ENCODE peak calls at places on chromosomes 7 and 10, in nine cellular contexts. One of them, this sample, is unnamed.

GRCh38 chr7:115911466-115911865 is 119.1 kb downstream of the TFEC start:
- DNase-seq in gastrocnemius medialis: no peak
- DNase-seq in ovary: no peak
- DNase-seq in fibroblast of lung: no peak
- DNase-seq in HCT116: no peak
- DNase-seq in lower lobe of right lung: no peak
- DNase-seq in GM12878: no peak
- DNase-seq in upper lobe of right lung: no peak
- DNase-seq in SK-N-SH: no peak
- DNase-seq in this sample: no peak

GRCh38 chr7:133207687-133208086 is 45.2 kb upstream of the EXOC4 start:
- DNase-seq in SK-N-SH: no peak
- DNase-seq in HCT116: peak; percentile 12
- DNase-seq in lower lobe of right lung: no peak
- DNase-seq in ovary: no peak
- DNase-seq in GM12878: no peak
- DNase-seq in gastrocnemius medialis: no peak
- DNase-seq in fibroblast of lung: no peak
- DNase-seq in upper lobe of right lung: no peak
- DNase-seq in this sample: no peak

GRCh38 chr7:100128602-100128963 is 1.8 kb downstream of the MBLAC1 start:
- DNase-seq in SK-N-SH: no peak
- DNase-seq in GM12878: no peak
- DNase-seq in upper lobe of right lung: no peak
- DNase-seq in gastrocnemius medialis: no peak
- DNase-seq in ovary: no peak
- DNase-seq in fibroblast of lung: no peak
- DNase-seq in lower lobe of right lung: no peak
- DNase-seq in HCT116: no peak
- DNase-seq in this sample: no peak

GRCh38 chr7:50614721-50615518 is 49.7 kb upstream of the DDC start:
- DNase-seq in GM12878: no peak
- DNase-seq in upper lobe of right lung: no peak
- DNase-seq in gastrocnemius medialis: no peak
- DNase-seq in HCT116: no peak
- DNase-seq in lower lobe of right lung: no peak
- DNase-seq in ovary: no peak
- DNase-seq in fibroblast of lung: no peak
- DNase-seq in SK-N-SH: no peak
- DNase-seq in this sample: no peak

GRCh38 chr7:140159487-140159886 is 17.3 kb downstream of the KDM7A start:
- DNase-seq in gastrocnemius medialis: no peak
- DNase-seq in GM12878: no peak
- DNase-seq in fibroblast of lung: peak; percentile 56
- DNase-seq in SK-N-SH: peak; percentile 28
- DNase-seq in ovary: no peak
- DNase-seq in upper lobe of right lung: no peak
- DNase-seq in HCT116: no peak
- DNase-seq in lower lobe of right lung: no peak
- DNase-seq in this sample: no peak

GRCh38 chr7:151167197-151167911 is at the start of gene GBX1:
- DNase-seq in GM12878: no peak
- DNase-seq in upper lobe of right lung: peak; percentile 66
- DNase-seq in SK-N-SH: peak; percentile 85
- DNase-seq in fibroblast of lung: peak; percentile 25
- DNase-seq in ovary: peak; percentile 46
- DNase-seq in gastrocnemius medialis: no peak
- DNase-seq in lower lobe of right lung: peak; percentile 52
- DNase-seq in HCT116: no peak
- DNase-seq in this sample: no peak

GRCh38 chr10:132516771-132517725 is 20.5 kb upstream of the INPP5A start:
- DNase-seq in SK-N-SH: peak; percentile 85
- DNase-seq in gastrocnemius medialis: peak; percentile 97
- DNase-seq in fibroblast of lung: peak; percentile 96
- DNase-seq in ovary: peak; percentile 95
- DNase-seq in GM12878: no peak
- DNase-seq in lower lobe of right lung: peak; percentile 88
- DNase-seq in upper lobe of right lung: peak; percentile 92
- DNase-seq in HCT116: no peak
- DNase-seq in this sample: no peak

GRCh38 chr7:87709258-87709657 is 81.1 kb downstream of the RUNDC3B start:
- DNase-seq in fibroblast of lung: no peak
- DNase-seq in ovary: no peak
- DNase-seq in lower lobe of right lung: no peak
- DNase-seq in SK-N-SH: no peak
- DNase-seq in upper lobe of right lung: no peak
- DNase-seq in HCT116: no peak
- DNase-seq in gastrocnemius medialis: no peak
- DNase-seq in GM12878: no peak
- DNase-seq in this sample: no peak

GRCh38 chr7:28649189-28649588 is 236.9 kb downstream of the CREB5 start:
- DNase-seq in GM12878: no peak
- DNase-seq in ovary: no peak
- DNase-seq in HCT116: no peak
- DNase-seq in fibroblast of lung: no peak
- DNase-seq in SK-N-SH: no peak
- DNase-seq in upper lobe of right lung: no peak
- DNase-seq in lower lobe of right lung: no peak
- DNase-seq in gastrocnemius medialis: no peak
- DNase-seq in this sample: no peak

GRCh38 chr7:39645482-39646407 is 22.4 kb downstream of the RALA start:
- DNase-seq in GM12878: no peak
- DNase-seq in ovary: no peak
- DNase-seq in gastrocnemius medialis: no peak
- DNase-seq in fibroblast of lung: no peak
- DNase-seq in upper lobe of right lung: no peak
- DNase-seq in HCT116: no peak
- DNase-seq in lower lobe of right lung: no peak
- DNase-seq in SK-N-SH: no peak
- DNase-seq in this sample: no peak

GRCh38 chr7:18503068-18503859 is 7.7 kb downstream of the HDAC9 start:
- DNase-seq in GM12878: no peak
- DNase-seq in ovary: no peak
- DNase-seq in gastrocnemius medialis: no peak
- DNase-seq in HCT116: no peak
- DNase-seq in lower lobe of right lung: no peak
- DNase-seq in SK-N-SH: no peak
- DNase-seq in fibroblast of lung: peak; percentile 50
- DNase-seq in upper lobe of right lung: no peak
- DNase-seq in this sample: no peak

GRCh38 chr7:42493436-42494198 is 256.6 kb upstream of the GLI3 start:
- DNase-seq in ovary: peak; percentile 82
- DNase-seq in gastrocnemius medialis: peak; percentile 53
- DNase-seq in HCT116: no peak
- DNase-seq in upper lobe of right lung: peak; percentile 83
- DNase-seq in SK-N-SH: peak; percentile 20
- DNase-seq in fibroblast of lung: peak; percentile 95
- DNase-seq in GM12878: no peak
- DNase-seq in lower lobe of right lung: peak; percentile 67
- DNase-seq in this sample: peak; percentile 49

GRCh38 chr10:19412531-19412930 is 363.9 kb downstream of the MALRD1 start:
- DNase-seq in HCT116: no peak
- DNase-seq in fibroblast of lung: peak; percentile 31
- DNase-seq in GM12878: no peak
- DNase-seq in ovary: no peak
- DNase-seq in gastrocnemius medialis: no peak
- DNase-seq in lower lobe of right lung: no peak
- DNase-seq in upper lobe of right lung: no peak
- DNase-seq in SK-N-SH: peak; percentile 19
- DNase-seq in this sample: no peak

GRCh38 chr10:108586424-108586823 is 1336.9 kb downstream of the XPNPEP1 start:
- DNase-seq in HCT116: no peak
- DNase-seq in ovary: no peak
- DNase-seq in gastrocnemius medialis: no peak
- DNase-seq in lower lobe of right lung: no peak
- DNase-seq in SK-N-SH: no peak
- DNase-seq in upper lobe of right lung: no peak
- DNase-seq in GM12878: no peak
- DNase-seq in fibroblast of lung: no peak
- DNase-seq in this sample: no peak

GRCh38 chr10:93591065-93591808 is 9.8 kb downstream of the RBP4 start:
- DNase-seq in fibroblast of lung: no peak
- DNase-seq in lower lobe of right lung: peak; percentile 58
- DNase-seq in SK-N-SH: no peak
- DNase-seq in gastrocnemius medialis: no peak
- DNase-seq in HCT116: no peak
- DNase-seq in GM12878: no peak
- DNase-seq in upper lobe of right lung: no peak
- DNase-seq in ovary: no peak
- DNase-seq in this sample: no peak

GRCh38 chr10:93595378-93596288 is 5.4 kb downstream of the RBP4 start:
- DNase-seq in lower lobe of right lung: no peak
- DNase-seq in gastrocnemius medialis: no peak
- DNase-seq in ovary: no peak
- DNase-seq in upper lobe of right lung: no peak
- DNase-seq in fibroblast of lung: no peak
- DNase-seq in GM12878: no peak
- DNase-seq in HCT116: no peak
- DNase-seq in SK-N-SH: no peak
- DNase-seq in this sample: no peak

GRCh38 chr10:93594518-93594917 is 6.5 kb downstream of the RBP4 start:
- DNase-seq in gastrocnemius medialis: no peak
- DNase-seq in lower lobe of right lung: no peak
- DNase-seq in HCT116: no peak
- DNase-seq in fibroblast of lung: no peak
- DNase-seq in GM12878: no peak
- DNase-seq in SK-N-SH: no peak
- DNase-seq in ovary: no peak
- DNase-seq in upper lobe of right lung: no peak
- DNase-seq in this sample: no peak

GRCh38 chr10:93593254-93593653 is 7.8 kb downstream of the RBP4 start:
- DNase-seq in lower lobe of right lung: no peak
- DNase-seq in ovary: no peak
- DNase-seq in fibroblast of lung: no peak
- DNase-seq in gastrocnemius medialis: no peak
- DNase-seq in GM12878: no peak
- DNase-seq in SK-N-SH: no peak
- DNase-seq in HCT116: no peak
- DNase-seq in upper lobe of right lung: no peak
- DNase-seq in this sample: no peak

DNA sequence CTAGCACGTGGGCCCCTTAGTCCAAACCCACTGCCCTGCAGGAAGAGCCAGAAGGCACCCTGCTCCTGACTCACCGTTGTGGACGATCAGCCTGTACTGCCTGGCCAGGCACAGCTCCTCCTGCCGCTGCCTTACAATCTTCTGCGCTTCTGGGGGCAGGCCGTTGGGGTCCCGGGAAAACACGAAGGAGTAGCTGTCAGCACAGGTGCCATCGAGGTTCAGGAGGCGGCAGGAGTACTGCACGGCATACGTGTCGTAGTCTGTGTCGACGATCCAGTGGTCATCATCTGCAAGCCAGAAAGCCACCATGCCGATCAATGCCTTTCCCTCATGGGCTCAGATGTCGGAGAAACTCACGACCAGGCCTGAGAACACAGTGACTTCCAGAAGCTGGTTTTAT is 7.3 kb downstream of the RBP4 start:
- DNase-seq in SK-N-SH: no peak
- DNase-seq in HCT116: no peak
- DNase-seq in lower lobe of right lung: no peak
- DNase-seq in fibroblast of lung: no peak
- DNase-seq in ovary: no peak
- DNase-seq in upper lobe of right lung: no peak
- DNase-seq in gastrocnemius medialis: no peak
- DNase-seq in GM12878: no peak
- DNase-seq in this sample: no peak
- H3K4me1 ChIP-seq in SK-N-SH: no peaks in the 10 kb centered on the region
- H3K4me1 ChIP-seq in HCT116: no peaks in the 10 kb centered on the region
- H3K4me1 ChIP-seq in lower lobe of right lung: peaks cover 13% of the 10 kb centered on the region
- H3K4me1 ChIP-seq in fibroblast of lung: no peaks in the 10 kb centered on the region
- H3K4me1 ChIP-seq in ovary: peaks cover 2% of the 10 kb centered on the region
- H3K4me1 ChIP-seq in upper lobe of right lung: no peaks in the 10 kb centered on the region
- H3K4me1 ChIP-seq in gastrocnemius medialis: no peaks in the 10 kb centered on the region
- H3K4me1 ChIP-seq in GM12878: no peaks in the 10 kb centered on the region
- H3K4me1 ChIP-seq in this sample: no peaks in the 10 kb centered on the region

GRCh38 chr10:33193057-33193866 is 141.2 kb downstream of the NRP1 start:
- DNase-seq in HCT116: peak; percentile 78
- DNase-seq in GM12878: no peak
- DNase-seq in gastrocnemius medialis: peak; percentile 72
- DNase-seq in lower lobe of right lung: peak; percentile 82
- DNase-seq in fibroblast of lung: peak; percentile 85
- DNase-seq in SK-N-SH: peak; percentile 68
- DNase-seq in ovary: peak; percentile 77
- DNase-seq in upper lobe of right lung: peak; percentile 75
- DNase-seq in this sample: peak; percentile 73
- TF ChIP-seq CTCF in HCT116: peak; percentile 87
- TF ChIP-seq CTCF in GM12878: peak; percentile 59
- TF ChIP-seq CTCF in gastrocnemius medialis: peak; percentile 73
- TF ChIP-seq CTCF in lower lobe of right lung: peak; percentile 81
- TF ChIP-seq CTCF in fibroblast of lung: peak; percentile 66
- TF ChIP-seq CTCF in SK-N-SH: peak; percentile 88
- TF ChIP-seq CTCF in ovary: peak; percentile 72
- TF ChIP-seq CTCF in upper lobe of right lung: peak; percentile 85
- TF ChIP-seq CTCF in this sample: peak; percentile 93

GRCh38 chr10:8481718-8482504 is 427.4 kb downstream of the GATA3 start:
- DNase-seq in lower lobe of right lung: no peak
- DNase-seq in upper lobe of right lung: no peak
- DNase-seq in fibroblast of lung: no peak
- DNase-seq in ovary: no peak
- DNase-seq in HCT116: no peak
- DNase-seq in GM12878: no peak
- DNase-seq in SK-N-SH: no peak
- DNase-seq in gastrocnemius medialis: no peak
- DNase-seq in this sample: no peak

GRCh38 chr10:8473205-8473604 is 418.7 kb downstream of the GATA3 start:
- DNase-seq in fibroblast of lung: peak; percentile 26
- DNase-seq in ovary: no peak
- DNase-seq in GM12878: no peak
- DNase-seq in SK-N-SH: no peak
- DNase-seq in gastrocnemius medialis: no peak
- DNase-seq in upper lobe of right lung: no peak
- DNase-seq in lower lobe of right lung: no peak
- DNase-seq in HCT116: no peak
- DNase-seq in this sample: no peak

DNA sequence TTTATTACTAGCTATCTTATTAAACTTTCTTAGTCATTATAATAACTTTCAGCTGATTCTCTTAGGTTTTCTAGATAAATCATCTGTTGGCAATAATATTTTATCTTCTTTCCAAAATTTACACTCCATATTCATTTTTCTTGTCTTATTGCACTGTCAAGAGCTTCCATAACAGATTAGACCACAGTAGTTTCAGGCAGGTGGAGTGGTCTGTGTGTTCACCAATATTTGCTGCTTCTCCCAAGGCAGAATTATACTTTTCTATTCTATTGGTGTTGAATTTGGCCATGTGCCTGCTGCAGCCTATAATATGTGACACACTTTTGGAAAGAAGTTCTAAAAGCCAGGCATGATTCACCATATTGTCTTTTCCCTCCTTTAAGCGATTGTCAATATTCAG is 422.8 kb downstream of the GATA3 start:
- DNase-seq in ovary: no peak
- DNase-seq in upper lobe of right lung: no peak
- DNase-seq in fibroblast of lung: no peak
- DNase-seq in gastrocnemius medialis: no peak
- DNase-seq in GM12878: no peak
- DNase-seq in lower lobe of right lung: no peak
- DNase-seq in SK-N-SH: no peak
- DNase-seq in HCT116: no peak
- DNase-seq in this sample: no peak
- H3K27me3 ChIP-seq in ovary: no peaks in the 10 kb centered on the region
- H3K27me3 ChIP-seq in upper lobe of right lung: no peaks in the 10 kb centered on the region
- H3K27me3 ChIP-seq in fibroblast of lung: no peaks in the 10 kb centered on the region
- H3K27me3 ChIP-seq in gastrocnemius medialis: no peaks in the 10 kb centered on the region
- H3K27me3 ChIP-seq in GM12878: no peaks in the 10 kb centered on the region
- H3K27me3 ChIP-seq in lower lobe of right lung: no peaks in the 10 kb centered on the region
- H3K27me3 ChIP-seq in SK-N-SH: no peaks in the 10 kb centered on the region
- H3K27me3 ChIP-seq in HCT116: no peaks in the 10 kb centered on the region
- H3K27me3 ChIP-seq in this sample: no peaks in the 10 kb centered on the region

GRCh38 chr7:44256459-44256858 is 55.7 kb downstream of the YKT6 start:
- DNase-seq in upper lobe of right lung: no peak
- DNase-seq in fibroblast of lung: no peak
- DNase-seq in lower lobe of right lung: no peak
- DNase-seq in gastrocnemius medialis: no peak
- DNase-seq in GM12878: no peak
- DNase-seq in HCT116: no peak
- DNase-seq in ovary: no peak
- DNase-seq in SK-N-SH: no peak
- DNase-seq in this sample: no peak
- H3K4me1 ChIP-seq in upper lobe of right lung: peaks cover 33% of the 10 kb centered on the region
- H3K4me1 ChIP-seq in fibroblast of lung: peaks cover 26% of the 10 kb centered on the region
- H3K4me1 ChIP-seq in lower lobe of right lung: peaks cover 35% of the 10 kb centered on the region
- H3K4me1 ChIP-seq in gastrocnemius medialis: peaks cover 57% of the 10 kb centered on the region
- H3K4me1 ChIP-seq in GM12878: peaks cover 28% of the 10 kb centered on the region
- H3K4me1 ChIP-seq in HCT116: peaks cover 13% of the 10 kb centered on the region
- H3K4me1 ChIP-seq in ovary: no peaks in the 10 kb centered on the region
- H3K4me1 ChIP-seq in SK-N-SH: peaks cover 34% of the 10 kb centered on the region
- H3K4me1 ChIP-seq in this sample: peaks cover 21% of the 10 kb centered on the region

This sample was measured in foreskin keratinocyte.